ENCODE peak calls at places on chromosomes 6 and 20, in six cellular contexts. H is HepG2, W is breast epithelium, T is AML-193, B is WTC11, K is brain microvascular endothelial cell. A is an unnamed sample.

GRCh38 chr6:73929421-73929820 is 233.4 kb downstream of the CD109 start:
- DNase-seq in B (no peak), W (no peak), T (no peak), K (no peak), H (no peak), A (no peak)

GRCh38 chr6:26493258-26493657 is 6.8 kb upstream of the BTN1A1 start:
- DNase-seq in H (peak; percentile 52), K (no peak), W (no peak), T (peak; percentile 41), B (no peak), A (no peak)

GRCh38 chr6:143034689-143035334 is 25.9 kb upstream of the AIG1 start:
- DNase-seq in B (no peak), H (peak; percentile 53), T (no peak), W (no peak), K (no peak), A (no peak)

GRCh38 chr6:80094017-80094416 is 12.5 kb upstream of the BCKDHB start:
- DNase-seq in H (no peak), W (no peak), T (peak; percentile 67), B (no peak), K (peak; percentile 3), A (no peak)

GRCh38 chr20:16098890-16099639 is 474.2 kb downstream of the KIF16B start:
- DNase-seq in K (no peak), H (peak; percentile 78), T (no peak), B (no peak), W (no peak), A (no peak)

GRCh38 chr6:121520337-121521163 is 85.1 kb downstream of the GJA1 start:
- DNase-seq in B (no peak), T (no peak), K (peak; percentile 89), H (no peak), W (no peak), A (no peak)

GRCh38 chr6:155123520-155123919 is 128.4 kb downstream of the TIAM2 start:
- DNase-seq in W (no peak), H (peak; percentile 49), K (no peak), B (no peak), T (no peak), A (no peak)

GRCh38 chr6:56101141-56101553 is 146.2 kb downstream of the COL21A1 start:
- DNase-seq in H (peak; percentile 48), W (no peak), K (peak; percentile 93), B (no peak), T (peak; percentile 100), A (no peak)

GRCh38 chr6:44020148-44020547 is 107.1 kb downstream of the MRPL14 start:
- DNase-seq in B (no peak), H (no peak), K (no peak), W (no peak), T (no peak), A (no peak)

GRCh38 chr6:106666290-106667021 is 37.1 kb downstream of the QRSL1 start:
- DNase-seq in K (no peak), W (no peak), T (no peak), H (no peak), B (peak; percentile 26), A (no peak)

GRCh38 chr20:44014807-44015732 is 100.4 kb downstream of the TOX2 start:
- DNase-seq in H (no peak), B (no peak), K (no peak), W (no peak), T (no peak), A (no peak)

GRCh38 chr6:134178230-134179044 is 126.0 kb upstream of the SLC2A12 start:
- DNase-seq in B (peak; percentile 79), K (peak; percentile 97), H (peak; percentile 78), T (peak; percentile 87), W (no peak), A (peak; percentile 42)

GRCh38 chr6:140623498-140623897 is 1249.0 kb upstream of the CITED2 start:
- DNase-seq in B (no peak), T (no peak), H (no peak), W (no peak), K (peak; percentile 50), A (no peak)

GRCh38 chr6:33724281-33725023 is 13.0 kb upstream of the UQCC2 start:
- DNase-seq in W (no peak), K (no peak), B (no peak), H (no peak), T (no peak), A (no peak)

GRCh38 chr6:42766163-42766670 is 15.6 kb upstream of the BICRAL start:
- DNase-seq in K (peak; percentile 65), T (no peak), H (no peak), B (no peak), W (no peak), A (no peak)

GRCh38 chr6:1063671-1064355 is 248.1 kb upstream of the FOXQ1 start:
- DNase-seq in B (no peak), H (no peak), K (no peak), W (no peak), T (no peak), A (no peak)

GRCh38 chr6:139334791-139335446 is 39.5 kb downstream of the CITED2 start:
- DNase-seq in T (peak; percentile 67), H (no peak), B (no peak), W (no peak), K (peak; percentile 67), A (no peak)

GRCh38 chr6:154276810-154277577 is 79.6 kb downstream of the IPCEF1 start:
- DNase-seq in T (peak; percentile 68), H (peak; percentile 42), B (no peak), K (no peak), W (no peak), A (no peak)

A was measured in GOT3.